ENCODE peak calls at places on chromosome 21, in ten cellular contexts. U is spleen; H is A549; Y is Calu3; C is cardiac fibroblast; A is CD4-positive, alpha-beta T cell; X is adrenal gland; N is CD8-positive, alpha-beta T cell; B is heart left ventricle; D is WERI-Rb-1. G is an unnamed sample.

GRCh38 chr21:35565204-35565611 is 495.1 kb downstream of the SETD4 start:
- DNase-seq in U (no peak), H (no peak), Y (peak), C (peak), A (no peak), X (peak), N (no peak), B (peak), D (no peak), G (no peak)

GRCh38 chr21:35234725-35235124 is 185.6 kb upstream of the RUNX1 start:
- DNase-seq in U (no peak), H (no peak), Y (no peak), C (no peak), A (no peak), X (no peak), N (no peak), B (no peak), D (no peak), G (no peak)

GRCh38 chr21:45363921-45364463 is 41.0 kb upstream of the COL18A1 start:
- DNase-seq in U (no peak), H (peak), Y (peak), C (peak), A (peak), X (peak), N (no peak), B (peak), D (no peak), G (no peak)

GRCh38 chr21:35273331-35273730 is 224.2 kb upstream of the RUNX1 start:
- DNase-seq in U (no peak), H (no peak), Y (peak), C (no peak), A (no peak), X (no peak), N (no peak), B (no peak), D (no peak), G (no peak)

GRCh38 chr21:35974801-35975200 is 85.5 kb downstream of the SETD4 start:
- DNase-seq in U (no peak), H (no peak), Y (peak), C (peak), A (no peak), X (no peak), N (no peak), B (no peak), D (no peak), G (no peak)

GRCh38 chr21:45593162-45594022 is 50.1 kb upstream of the PCBP3 start:
- DNase-seq in U (peak), H (no peak), Y (no peak), C (no peak), A (no peak), X (no peak), N (no peak), B (no peak), D (no peak), G (no peak)

GRCh38 chr21:45417951-45418300 is 13.0 kb downstream of the COL18A1 start:
- DNase-seq in U (no peak), H (no peak), Y (no peak), C (no peak), A (no peak), X (no peak), N (no peak), B (no peak), D (no peak), G (no peak)

GRCh38 chr21:39660596-39660995 is 47.9 kb downstream of the B3GALT5 start:
- DNase-seq in U (no peak), H (peak), Y (peak), C (peak), A (no peak), X (peak), N (no peak), B (peak), D (peak), G (no peak)

GRCh38 chr21:33848252-33848953 is 67.2 kb downstream of the ATP5PO start:
- DNase-seq in U (no peak), H (no peak), Y (peak), C (no peak), A (no peak), X (no peak), N (no peak), B (peak), D (no peak), G (no peak)

GRCh38 chr21:35646606-35647005 is 413.7 kb downstream of the SETD4 start:
- DNase-seq in U (no peak), H (no peak), Y (no peak), C (peak), A (no peak), X (peak), N (no peak), B (no peak), D (no peak), G (no peak)

GRCh38 chr21:40846057-40846456 is 901 bp downstream of the DSCAM start:
- DNase-seq in U (no peak), H (no peak), Y (no peak), C (no peak), A (no peak), X (no peak), N (no peak), B (no peak), D (no peak), G (no peak)

GRCh38 chr21:46128983-46129571 is 26.3 kb downstream of the FTCD start:
- DNase-seq in U (peak), H (no peak), Y (no peak), C (no peak), A (no peak), X (no peak), N (no peak), B (peak), D (no peak), G (no peak)

GRCh38 chr21:33980276-33980916 is 64.8 kb upstream of the ATP5PO start:
- DNase-seq in U (no peak), H (no peak), Y (no peak), C (peak), A (no peak), X (no peak), N (no peak), B (no peak), D (no peak), G (no peak)

GRCh38 chr21:38310619-38311018 is 53.8 kb downstream of the KCNJ15 start:
- DNase-seq in U (no peak), H (peak), Y (no peak), C (peak), A (no peak), X (no peak), N (no peak), B (no peak), D (no peak), G (no peak)

DNA sequence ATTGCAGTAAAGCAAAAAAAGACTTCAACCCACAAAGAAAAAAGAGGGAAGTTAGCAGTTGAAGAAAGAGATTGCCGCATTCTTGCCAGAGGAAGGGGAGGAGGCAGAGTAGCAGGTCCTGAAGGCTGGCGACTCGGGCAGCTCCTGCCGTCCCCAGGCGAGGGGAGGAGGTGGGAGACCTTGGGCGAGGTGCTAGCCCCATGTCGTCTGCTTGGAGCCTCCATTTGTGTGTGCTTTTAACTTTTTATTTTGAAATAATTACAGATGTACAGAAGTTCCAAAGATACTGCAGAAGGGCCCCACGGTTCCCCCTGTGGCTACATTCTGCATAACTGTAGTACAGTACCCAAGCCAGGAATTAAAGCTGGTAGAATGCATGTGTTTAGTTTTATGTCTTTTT is 6.8 kb downstream of the TRPM2 start:
- DNase-seq in U (peak), H (no peak), Y (no peak), C (no peak), A (no peak), X (no peak), N (no peak), B (peak), D (no peak), G (no peak)
- TF ChIP-seq CTCF in U (peak), H (no peak), Y (no peak), C (no peak), A (peak), X (no peak), N (peak), B (no peak), D (peak), G (no peak)

DNA sequence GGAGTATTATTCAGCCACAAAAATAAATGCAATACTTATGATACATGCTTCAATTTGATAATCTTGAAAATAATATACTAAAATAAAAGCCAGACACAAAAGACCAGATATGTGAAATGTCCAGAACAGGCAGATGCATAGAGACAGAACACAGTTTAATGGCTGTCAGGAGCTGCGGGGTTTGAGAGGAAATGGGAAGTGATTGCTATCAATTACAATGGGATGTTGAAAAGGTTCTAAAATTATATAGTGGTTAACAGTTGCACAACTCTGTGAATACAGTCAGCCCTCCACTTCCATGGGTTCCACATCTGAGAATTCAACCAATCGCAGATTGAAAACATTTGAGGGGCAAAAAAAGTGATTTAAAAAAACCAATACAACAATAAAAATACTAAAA is 54.0 kb downstream of the LTN1 start:
- DNase-seq in U (no peak), H (no peak), Y (no peak), C (no peak), A (no peak), X (no peak), N (no peak), B (no peak), D (no peak), G (no peak)
- TF ChIP-seq CTCF in U (no peak), H (no peak), Y (no peak), C (no peak), A (no peak), X (no peak), N (no peak), B (no peak), D (no peak), G (no peak)

DNA sequence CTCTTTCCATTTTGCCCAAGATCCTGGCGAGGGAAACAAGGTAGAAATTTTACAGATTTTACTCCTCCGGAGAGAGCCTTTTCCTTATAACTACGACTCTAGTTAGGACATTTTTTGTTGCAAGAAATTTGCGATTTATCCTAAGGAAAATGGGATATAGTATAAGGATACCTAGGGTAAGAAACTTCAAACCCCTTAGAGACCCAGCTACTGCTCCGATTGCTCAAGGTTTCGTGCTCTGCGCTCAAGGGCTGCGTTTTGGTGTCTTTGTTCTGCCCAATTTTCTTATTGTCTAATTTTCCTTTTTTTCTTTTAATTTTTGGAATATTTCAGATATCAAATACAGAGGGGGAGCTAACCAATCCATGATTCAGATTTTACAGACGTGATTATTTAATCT is 1.5 kb downstream of the TTC3 start:
- DNase-seq in U (no peak), H (no peak), Y (no peak), C (no peak), A (no peak), X (no peak), N (no peak), B (no peak), D (no peak), G (no peak)
- TF ChIP-seq CTCF in U (no peak), H (no peak), Y (no peak), C (no peak), A (no peak), X (no peak), N (no peak), B (no peak), D (no peak), G (no peak)

DNA sequence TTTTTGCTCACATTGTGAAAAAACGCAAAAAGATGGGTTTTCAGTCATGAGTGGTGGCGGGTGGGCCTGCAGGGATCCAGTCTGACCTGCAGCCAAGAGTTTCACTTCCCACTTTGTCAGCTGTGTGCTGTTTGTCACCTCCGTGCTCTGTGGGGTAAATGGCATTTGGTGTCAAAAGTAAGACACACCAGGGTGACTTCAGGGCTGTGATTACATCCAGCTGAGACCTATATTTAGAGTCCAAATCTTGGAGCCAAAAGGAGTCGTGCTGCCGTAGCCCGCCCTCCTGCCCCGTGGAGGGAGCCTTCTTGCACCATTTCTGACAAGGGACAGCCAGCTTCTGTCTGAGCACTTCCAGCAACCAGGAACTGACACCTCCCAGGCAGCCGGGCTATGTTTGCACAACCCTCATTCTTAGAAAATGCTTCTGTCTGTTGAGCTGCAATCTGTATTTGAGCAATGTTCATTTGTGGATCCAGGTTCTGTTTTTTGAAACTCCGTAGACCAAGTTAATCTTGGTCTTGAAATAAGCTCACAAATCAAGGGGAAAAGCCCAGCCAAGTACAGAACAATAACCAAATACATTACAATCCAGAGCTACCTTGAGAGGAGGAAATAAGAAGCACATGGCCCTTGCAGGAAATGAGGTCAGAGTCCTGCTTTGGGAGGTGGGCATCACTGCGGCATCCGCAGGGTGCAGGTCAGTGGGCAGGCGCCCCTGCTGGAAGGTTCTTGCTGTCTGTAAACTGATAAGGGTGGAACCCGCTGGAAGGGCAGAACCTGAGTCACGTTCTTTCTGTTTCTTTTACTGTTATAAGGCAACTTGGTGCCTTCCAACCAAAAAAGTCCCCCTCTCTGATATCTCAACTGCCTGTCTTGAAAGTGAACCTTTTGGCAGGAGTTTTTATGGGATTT is 14.4 kb downstream of the ABCG1 start:
- DNase-seq in U (peak), H (peak), Y (peak), C (peak), A (peak), X (peak), N (peak), B (peak), D (no peak), G (peak)
- TF ChIP-seq CTCF in U (peak), H (no peak), Y (no peak), C (peak), A (peak), X (peak), N (peak), B (peak), D (peak), G (no peak)

DNA sequence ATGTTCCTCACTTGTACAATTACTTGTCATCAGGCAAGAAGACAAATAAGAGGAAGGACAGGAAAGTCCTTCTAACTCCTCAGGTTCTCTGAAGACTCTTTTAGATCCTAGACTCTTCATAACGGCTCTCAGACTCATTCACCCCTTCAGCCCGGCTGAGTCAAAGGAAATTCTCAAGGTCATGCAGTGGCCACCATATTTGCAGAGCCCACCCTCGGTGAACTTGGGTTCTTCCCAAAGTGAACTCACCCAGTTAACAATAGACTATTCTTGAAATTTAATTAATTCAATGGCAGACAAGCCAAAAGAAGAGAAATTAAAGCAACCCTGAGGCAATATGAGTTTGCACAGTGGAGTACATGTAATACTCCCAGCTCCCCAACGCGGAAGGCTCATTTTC is 27.7 kb upstream of the TIAM1 start:
- DNase-seq in U (no peak), H (no peak), Y (no peak), C (no peak), A (no peak), X (no peak), N (no peak), B (no peak), D (no peak), G (no peak)
- TF ChIP-seq CTCF in U (no peak), H (no peak), Y (no peak), C (no peak), A (no peak), X (no peak), N (no peak), B (no peak), D (no peak), G (no peak)

GRCh38 chr21:18041012-18041411 is 203.6 kb upstream of the CHODL start:
- DNase-seq in U (no peak), H (peak), Y (no peak), C (peak), A (no peak), X (peak), N (no peak), B (no peak), D (peak), G (no peak)
- TF ChIP-seq CTCF in U (peak), H (no peak), Y (no peak), C (no peak), A (no peak), X (peak), N (no peak), B (peak), D (peak), G (no peak)

GRCh38 chr21:21751286-21751685 is 753.1 kb downstream of the NCAM2 start:
- DNase-seq in U (no peak), H (no peak), Y (no peak), C (peak), A (no peak), X (no peak), N (no peak), B (no peak), D (no peak), G (no peak)
- TF ChIP-seq CTCF in U (no peak), H (no peak), Y (no peak), C (peak), A (no peak), X (no peak), N (no peak), B (no peak), D (no peak), G (no peak)